ENCODE peak calls at places on chromosomes 13 and 19, in eight cellular contexts. B is gastrocnemius medialis; W is Panc1; Q is psoas muscle; L is breast epithelium; H is left ventricle myocardium inferior; S is CD4-positive, alpha-beta memory T cell; O is ascending aorta. E is an unnamed sample. For H3K27me3 and H3K9me3, the result is how much of the 10 kb centered on the place peaks cover.

GRCh38 chr19:2715470-2716274 is 5.5 kb downstream of the DIRAS1 start:
- DNase-seq in B (no peak), W (no peak), Q (no peak), L (no peak), H (no peak), S (no peak), O (no peak), E (no peak)

GRCh38 chr13:45086484-45086883 is 33.8 kb upstream of the GTF2F2 start:
- DNase-seq in B (no peak), W (no peak), Q (no peak), L (no peak), H (no peak), S (no peak), O (no peak), E (no peak)

GRCh38 chr13:28099396-28100148 is 804 bp downstream of the FLT3 start:
- DNase-seq in B (no peak), W (no peak), Q (no peak), L (no peak), H (no peak), S (no peak), O (no peak), E (no peak)

GRCh38 chr13:51305558-51305957 is 33.9 kb upstream of the SERPINE3 start:
- DNase-seq in B (no peak), W (no peak), Q (no peak), L (no peak), H (no peak), S (no peak), O (no peak), E (no peak)

GRCh38 chr19:48111280-48111679 is 663 bp upstream of the PLA2G4C start:
- DNase-seq in B (no peak), W (no peak), Q (no peak), L (no peak), H (no peak), S (no peak), O (no peak), E (no peak)

GRCh38 chr13:46728777-46729176 is 68.2 kb downstream of the ESD start:
- DNase-seq in B (no peak), W (no peak), Q (no peak), L (no peak), H (no peak), S (no peak), O (no peak), E (no peak)

GRCh38 chr13:76942363-76942762 is 5.9 kb upstream of the ACOD1 start:
- DNase-seq in B (no peak), W (no peak), Q (no peak), L (no peak), H (no peak), S (no peak), O (no peak), E (no peak)

GRCh38 chr19:11767633-11768133 is 883 bp downstream of the ZNF441 start:
- DNase-seq in B (no peak), W (no peak), Q (peak), L (peak), H (peak), S (peak), O (peak), E (peak)

GRCh38 chr19:3075605-3076431 is 13.5 kb upstream of the TLE5 start:
- DNase-seq in B (no peak), W (no peak), Q (peak), L (peak), H (peak), S (peak), O (no peak), E (no peak)

GRCh38 chr19:2455481-2456300 is 1.1 kb downstream of the LMNB2 start:
- DNase-seq in B (no peak), W (no peak), Q (no peak), L (no peak), H (peak), S (peak), O (no peak), E (no peak)

GRCh38 chr19:2084993-2085720 is 11.0 kb downstream of the MOB3A start:
- DNase-seq in B (peak), W (no peak), Q (peak), L (no peak), H (peak), S (peak), O (peak), E (peak)

GRCh38 chr13:89066868-89067466 is 1395.8 kb downstream of the SLITRK5 start:
- DNase-seq in B (no peak), W (peak), Q (no peak), L (no peak), H (no peak), S (peak), O (no peak), E (no peak)

GRCh38 chr13:107807306-107808073 is 407.8 kb downstream of the LIG4 start:
- DNase-seq in B (no peak), W (no peak), Q (no peak), L (no peak), H (no peak), S (no peak), O (no peak), E (no peak)

GRCh38 chr19:30739394-30739793 is 367.2 kb downstream of the ZNF536 start:
- DNase-seq in B (peak), W (no peak), Q (peak), L (no peak), H (no peak), S (no peak), O (no peak), E (peak)
- H3K27me3 ChIP-seq in B (under half), W (under half), Q (under half), L (under half), H (half or more), S (under half), O (under half), E (under half)

DNA sequence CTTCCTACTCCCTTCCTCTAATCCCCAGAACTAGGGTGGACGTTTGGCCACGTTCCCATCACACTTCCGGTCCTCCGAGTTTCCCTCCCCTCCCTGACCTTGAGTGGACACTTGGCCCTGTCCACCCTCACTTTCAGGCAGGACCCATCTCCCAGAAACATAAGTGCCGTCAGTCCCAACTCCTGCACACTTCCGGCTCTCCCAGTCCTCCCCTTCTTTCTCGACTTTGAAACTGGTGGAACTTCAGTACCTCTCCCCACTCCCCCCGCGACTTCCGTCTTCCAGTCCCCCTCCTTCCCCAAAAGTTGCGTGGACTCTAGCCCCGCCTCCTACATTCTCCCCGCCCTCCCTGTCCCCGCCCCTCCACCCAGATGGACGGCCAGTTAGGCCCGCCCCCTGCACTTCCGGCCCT is 278 bp upstream of the ZNF274 start:
- DNase-seq in B (no peak), W (no peak), Q (no peak), L (no peak), H (no peak), S (no peak), O (no peak), E (no peak)
- H3K9me3 ChIP-seq in B (half or more), W (half or more), Q (half or more), L (half or more), H (half or more), S (under half), O (half or more), E (half or more)

GRCh38 chr19:45528744-45529453 is 21.6 kb downstream of the VASP start:
- DNase-seq in B (no peak), W (no peak), Q (peak), L (peak), H (no peak), S (no peak), O (no peak), E (no peak)
- H3K4me3 ChIP-seq in B (no peak), W (no peak), Q (peak), L (peak), H (peak), S (no peak), O (peak), E (peak)

GRCh38 chr19:54518844-54519243 is 16.2 kb downstream of the LAIR2 start:
- DNase-seq in B (no peak), W (peak), Q (no peak), L (no peak), H (no peak), S (no peak), O (no peak), E (no peak)
- H3K27me3 ChIP-seq in B (under half), W (under half), Q (under half), L (under half), H (half or more), S (under half), O (under half), E (under half)